ENCODE peak calls at places on chromosomes 11 and 22, in eight cellular contexts. One of them, this sample, is unnamed.
A peak's percentile ranks its signal among the peaks of the same experiment; 100 is the strongest.

GRCh38 chr11:68374531-68374930 is 62.1 kb downstream of the LRP5 start:
- DNase-seq in amygdala: no peak
- DNase-seq in memory B cell: no peak
- DNase-seq in NCI-H1694 treated with DMSO at 0.1 percent for 48 hours: no peak
- DNase-seq in GM23248: peak; percentile 16
- DNase-seq in HTR-8/SVneo: no peak
- DNase-seq in CD4-positive, alpha-beta T cell: no peak
- DNase-seq in WERI-Rb-1: peak; percentile 23
- DNase-seq in this sample: peak; percentile 34

GRCh38 chr11:70813651-70814050 is 415.3 kb downstream of the CTTN start:
- DNase-seq in amygdala: no peak
- DNase-seq in memory B cell: no peak
- DNase-seq in NCI-H1694 treated with DMSO at 0.1 percent for 48 hours: no peak
- DNase-seq in GM23248: no peak
- DNase-seq in HTR-8/SVneo: no peak
- DNase-seq in CD4-positive, alpha-beta T cell: no peak
- DNase-seq in WERI-Rb-1: no peak
- DNase-seq in this sample: no peak

GRCh38 chr11:70734911-70735310 is 336.6 kb downstream of the CTTN start:
- DNase-seq in amygdala: no peak
- DNase-seq in memory B cell: no peak
- DNase-seq in NCI-H1694 treated with DMSO at 0.1 percent for 48 hours: no peak
- DNase-seq in GM23248: no peak
- DNase-seq in HTR-8/SVneo: no peak
- DNase-seq in CD4-positive, alpha-beta T cell: no peak
- DNase-seq in WERI-Rb-1: no peak
- DNase-seq in this sample: no peak

GRCh38 chr22:50169774-50170341 is 673 bp upstream of the PANX2 start:
- DNase-seq in amygdala: no peak
- DNase-seq in memory B cell: no peak
- DNase-seq in NCI-H1694 treated with DMSO at 0.1 percent for 48 hours: no peak
- DNase-seq in GM23248: peak; percentile 52
- DNase-seq in HTR-8/SVneo: no peak
- DNase-seq in CD4-positive, alpha-beta T cell: no peak
- DNase-seq in WERI-Rb-1: no peak
- DNase-seq in this sample: no peak

GRCh38 chr22:50228366-50228765 is 16.5 kb downstream of the TUBGCP6 start:
- DNase-seq in amygdala: no peak
- DNase-seq in memory B cell: no peak
- DNase-seq in NCI-H1694 treated with DMSO at 0.1 percent for 48 hours: no peak
- DNase-seq in GM23248: no peak
- DNase-seq in HTR-8/SVneo: no peak
- DNase-seq in CD4-positive, alpha-beta T cell: no peak
- DNase-seq in WERI-Rb-1: no peak
- DNase-seq in this sample: no peak

GRCh38 chr11:42631223-42631843 is 680.5 kb upstream of the API5 start:
- DNase-seq in amygdala: peak; percentile 2
- DNase-seq in memory B cell: no peak
- DNase-seq in NCI-H1694 treated with DMSO at 0.1 percent for 48 hours: peak; percentile 1
- DNase-seq in GM23248: peak; percentile 21
- DNase-seq in HTR-8/SVneo: no peak
- DNase-seq in CD4-positive, alpha-beta T cell: no peak
- DNase-seq in WERI-Rb-1: peak; percentile 6
- DNase-seq in this sample: no peak

GRCh38 chr11:11661356-11662040 is 39.7 kb upstream of the GALNT18 start:
- DNase-seq in amygdala: no peak
- DNase-seq in memory B cell: no peak
- DNase-seq in NCI-H1694 treated with DMSO at 0.1 percent for 48 hours: peak; percentile 21
- DNase-seq in GM23248: no peak
- DNase-seq in HTR-8/SVneo: no peak
- DNase-seq in CD4-positive, alpha-beta T cell: no peak
- DNase-seq in WERI-Rb-1: peak; percentile 44
- DNase-seq in this sample: no peak

GRCh38 chr22:18927020-18927419 is 9.1 kb downstream of the PRODH start:
- DNase-seq in amygdala: no peak
- DNase-seq in memory B cell: no peak
- DNase-seq in NCI-H1694 treated with DMSO at 0.1 percent for 48 hours: no peak
- DNase-seq in GM23248: no peak
- DNase-seq in HTR-8/SVneo: no peak
- DNase-seq in CD4-positive, alpha-beta T cell: no peak
- DNase-seq in WERI-Rb-1: no peak
- DNase-seq in this sample: no peak

GRCh38 chr11:105368711-105369110 is 229.1 kb upstream of the CARD18 start:
- DNase-seq in amygdala: no peak
- DNase-seq in memory B cell: no peak
- DNase-seq in NCI-H1694 treated with DMSO at 0.1 percent for 48 hours: no peak
- DNase-seq in GM23248: no peak
- DNase-seq in HTR-8/SVneo: no peak
- DNase-seq in CD4-positive, alpha-beta T cell: no peak
- DNase-seq in WERI-Rb-1: no peak
- DNase-seq in this sample: no peak

GRCh38 chr11:119694334-119694733 is 34.7 kb downstream of the NECTIN1 start:
- DNase-seq in amygdala: no peak
- DNase-seq in memory B cell: no peak
- DNase-seq in NCI-H1694 treated with DMSO at 0.1 percent for 48 hours: no peak
- DNase-seq in GM23248: no peak
- DNase-seq in HTR-8/SVneo: no peak
- DNase-seq in CD4-positive, alpha-beta T cell: no peak
- DNase-seq in WERI-Rb-1: peak; percentile 39
- DNase-seq in this sample: no peak

GRCh38 chr11:116224154-116224888 is 548.5 kb downstream of the BUD13 start:
- DNase-seq in amygdala: no peak
- DNase-seq in memory B cell: peak; percentile 15
- DNase-seq in NCI-H1694 treated with DMSO at 0.1 percent for 48 hours: no peak
- DNase-seq in GM23248: peak; percentile 55
- DNase-seq in HTR-8/SVneo: peak; percentile 25
- DNase-seq in CD4-positive, alpha-beta T cell: no peak
- DNase-seq in WERI-Rb-1: peak; percentile 69
- DNase-seq in this sample: peak; percentile 34

GRCh38 chr11:129021295-129021694 is 78.6 kb upstream of the TP53AIP1 start:
- DNase-seq in amygdala: no peak
- DNase-seq in memory B cell: no peak
- DNase-seq in NCI-H1694 treated with DMSO at 0.1 percent for 48 hours: no peak
- DNase-seq in GM23248: peak; percentile 25
- DNase-seq in HTR-8/SVneo: no peak
- DNase-seq in CD4-positive, alpha-beta T cell: no peak
- DNase-seq in WERI-Rb-1: no peak
- DNase-seq in this sample: no peak

GRCh38 chr22:46443850-46444389 is 93.5 kb downstream of the CELSR1 start:
- DNase-seq in amygdala: no peak
- DNase-seq in memory B cell: no peak
- DNase-seq in NCI-H1694 treated with DMSO at 0.1 percent for 48 hours: no peak
- DNase-seq in GM23248: no peak
- DNase-seq in HTR-8/SVneo: no peak
- DNase-seq in CD4-positive, alpha-beta T cell: no peak
- DNase-seq in WERI-Rb-1: no peak
- DNase-seq in this sample: no peak

GRCh38 chr11:94175545-94175944 is 46.9 kb downstream of the PANX1 start:
- DNase-seq in amygdala: no peak
- DNase-seq in memory B cell: no peak
- DNase-seq in NCI-H1694 treated with DMSO at 0.1 percent for 48 hours: no peak
- DNase-seq in GM23248: peak; percentile 96
- DNase-seq in HTR-8/SVneo: no peak
- DNase-seq in CD4-positive, alpha-beta T cell: no peak
- DNase-seq in WERI-Rb-1: no peak
- DNase-seq in this sample: peak; percentile 41

GRCh38 chr22:18031670-18032454 is 7.5 kb upstream of the MICAL3 start:
- DNase-seq in amygdala: no peak
- DNase-seq in memory B cell: no peak
- DNase-seq in NCI-H1694 treated with DMSO at 0.1 percent for 48 hours: no peak
- DNase-seq in GM23248: peak; percentile 98
- DNase-seq in HTR-8/SVneo: peak; percentile 81
- DNase-seq in CD4-positive, alpha-beta T cell: no peak
- DNase-seq in WERI-Rb-1: no peak
- DNase-seq in this sample: peak; percentile 83

GRCh38 chr11:110374921-110375320 is 54.8 kb upstream of the FDX1 start:
- DNase-seq in amygdala: no peak
- DNase-seq in memory B cell: no peak
- DNase-seq in NCI-H1694 treated with DMSO at 0.1 percent for 48 hours: no peak
- DNase-seq in GM23248: peak; percentile 23
- DNase-seq in HTR-8/SVneo: no peak
- DNase-seq in CD4-positive, alpha-beta T cell: no peak
- DNase-seq in WERI-Rb-1: peak; percentile 18
- DNase-seq in this sample: no peak

GRCh38 chr11:111555255-111555654 is 14.7 kb downstream of the LAYN start:
- DNase-seq in amygdala: no peak
- DNase-seq in memory B cell: no peak
- DNase-seq in NCI-H1694 treated with DMSO at 0.1 percent for 48 hours: no peak
- DNase-seq in GM23248: peak; percentile 77
- DNase-seq in HTR-8/SVneo: no peak
- DNase-seq in CD4-positive, alpha-beta T cell: no peak
- DNase-seq in WERI-Rb-1: no peak
- DNase-seq in this sample: no peak

GRCh38 chr11:128929991-128930390 is 12.7 kb downstream of the TP53AIP1 start:
- DNase-seq in amygdala: no peak
- DNase-seq in memory B cell: no peak
- DNase-seq in NCI-H1694 treated with DMSO at 0.1 percent for 48 hours: no peak
- DNase-seq in GM23248: peak; percentile 38
- DNase-seq in HTR-8/SVneo: peak; percentile 15
- DNase-seq in CD4-positive, alpha-beta T cell: no peak
- DNase-seq in WERI-Rb-1: no peak
- DNase-seq in this sample: no peak

GRCh38 chr11:12380565-12381325 is 3.4 kb downstream of the PARVA start:
- DNase-seq in amygdala: no peak
- DNase-seq in memory B cell: no peak
- DNase-seq in NCI-H1694 treated with DMSO at 0.1 percent for 48 hours: peak; percentile 32
- DNase-seq in GM23248: no peak
- DNase-seq in HTR-8/SVneo: no peak
- DNase-seq in CD4-positive, alpha-beta T cell: no peak
- DNase-seq in WERI-Rb-1: no peak
- DNase-seq in this sample: no peak

GRCh38 chr11:14414470-14415461 is 55.8 kb upstream of the RRAS2 start:
- DNase-seq in amygdala: no peak
- DNase-seq in memory B cell: no peak
- DNase-seq in NCI-H1694 treated with DMSO at 0.1 percent for 48 hours: no peak
- DNase-seq in GM23248: peak; percentile 49
- DNase-seq in HTR-8/SVneo: no peak
- DNase-seq in CD4-positive, alpha-beta T cell: peak; percentile 47
- DNase-seq in WERI-Rb-1: no peak
- DNase-seq in this sample: no peak

GRCh38 chr11:46210133-46210636 is 67.3 kb upstream of the CREB3L1 start:
- DNase-seq in amygdala: no peak
- DNase-seq in memory B cell: no peak
- DNase-seq in NCI-H1694 treated with DMSO at 0.1 percent for 48 hours: no peak
- DNase-seq in GM23248: peak; percentile 95
- DNase-seq in HTR-8/SVneo: peak; percentile 32
- DNase-seq in CD4-positive, alpha-beta T cell: no peak
- DNase-seq in WERI-Rb-1: no peak
- DNase-seq in this sample: peak; percentile 55

GRCh38 chr11:17475666-17476316 is 854 bp downstream of the ABCC8 start:
- DNase-seq in amygdala: no peak
- DNase-seq in memory B cell: no peak
- DNase-seq in NCI-H1694 treated with DMSO at 0.1 percent for 48 hours: no peak
- DNase-seq in GM23248: no peak
- DNase-seq in HTR-8/SVneo: no peak
- DNase-seq in CD4-positive, alpha-beta T cell: no peak
- DNase-seq in WERI-Rb-1: peak; percentile 45
- DNase-seq in this sample: no peak

GRCh38 chr22:28711820-28712777 is 29.5 kb downstream of the CHEK2 start:
- DNase-seq in amygdala: no peak
- DNase-seq in memory B cell: no peak
- DNase-seq in NCI-H1694 treated with DMSO at 0.1 percent for 48 hours: no peak
- DNase-seq in GM23248: peak; percentile 95
- DNase-seq in HTR-8/SVneo: peak; percentile 64
- DNase-seq in CD4-positive, alpha-beta T cell: no peak
- DNase-seq in WERI-Rb-1: no peak
- DNase-seq in this sample: peak; percentile 74

GRCh38 chr11:77058900-77059299 is 7.9 kb upstream of the CAPN5 start:
- DNase-seq in amygdala: no peak
- DNase-seq in memory B cell: no peak
- DNase-seq in NCI-H1694 treated with DMSO at 0.1 percent for 48 hours: no peak
- DNase-seq in GM23248: no peak
- DNase-seq in HTR-8/SVneo: no peak
- DNase-seq in CD4-positive, alpha-beta T cell: no peak
- DNase-seq in WERI-Rb-1: no peak
- DNase-seq in this sample: no peak

GRCh38 chr22:25841775-25842174 is 99.8 kb downstream of the MYO18B start:
- DNase-seq in amygdala: no peak
- DNase-seq in memory B cell: no peak
- DNase-seq in NCI-H1694 treated with DMSO at 0.1 percent for 48 hours: no peak
- DNase-seq in GM23248: no peak
- DNase-seq in HTR-8/SVneo: no peak
- DNase-seq in CD4-positive, alpha-beta T cell: no peak
- DNase-seq in WERI-Rb-1: no peak
- DNase-seq in this sample: no peak

GRCh38 chr11:27933992-27934829 is 173.7 kb downstream of the KIF18A start:
- DNase-seq in amygdala: no peak
- DNase-seq in memory B cell: no peak
- DNase-seq in NCI-H1694 treated with DMSO at 0.1 percent for 48 hours: no peak
- DNase-seq in GM23248: peak; percentile 96
- DNase-seq in HTR-8/SVneo: peak; percentile 68
- DNase-seq in CD4-positive, alpha-beta T cell: no peak
- DNase-seq in WERI-Rb-1: no peak
- DNase-seq in this sample: peak; percentile 49

GRCh38 chr11:22875869-22876473 is 15.7 kb upstream of the CCDC179 start:
- DNase-seq in amygdala: peak; percentile 1
- DNase-seq in memory B cell: peak; percentile 50
- DNase-seq in NCI-H1694 treated with DMSO at 0.1 percent for 48 hours: peak; percentile 78
- DNase-seq in GM23248: peak; percentile 94
- DNase-seq in HTR-8/SVneo: peak; percentile 60
- DNase-seq in CD4-positive, alpha-beta T cell: peak; percentile 21
- DNase-seq in WERI-Rb-1: peak; percentile 66
- DNase-seq in this sample: peak; percentile 9

GRCh38 chr11:77508031-77508430 is 34.1 kb upstream of the PAK1 start:
- DNase-seq in amygdala: no peak
- DNase-seq in memory B cell: no peak
- DNase-seq in NCI-H1694 treated with DMSO at 0.1 percent for 48 hours: no peak
- DNase-seq in GM23248: peak; percentile 7
- DNase-seq in HTR-8/SVneo: no peak
- DNase-seq in CD4-positive, alpha-beta T cell: no peak
- DNase-seq in WERI-Rb-1: no peak
- DNase-seq in this sample: no peak

GRCh38 chr11:35404397-35404775 is 15.0 kb downstream of the SLC1A2 start:
- DNase-seq in amygdala: no peak
- DNase-seq in memory B cell: no peak
- DNase-seq in NCI-H1694 treated with DMSO at 0.1 percent for 48 hours: no peak
- DNase-seq in GM23248: peak; percentile 68
- DNase-seq in HTR-8/SVneo: peak; percentile 28
- DNase-seq in CD4-positive, alpha-beta T cell: no peak
- DNase-seq in WERI-Rb-1: peak; percentile 68
- DNase-seq in this sample: no peak

GRCh38 chr11:8732276-8732675 is 49.7 kb downstream of the RPL27A start:
- DNase-seq in amygdala: no peak
- DNase-seq in memory B cell: peak; percentile 26
- DNase-seq in NCI-H1694 treated with DMSO at 0.1 percent for 48 hours: no peak
- DNase-seq in GM23248: peak; percentile 15
- DNase-seq in HTR-8/SVneo: no peak
- DNase-seq in CD4-positive, alpha-beta T cell: no peak
- DNase-seq in WERI-Rb-1: no peak
- DNase-seq in this sample: no peak

GRCh38 chr11:43905788-43906187 is 25.2 kb downstream of the ALKBH3 start:
- DNase-seq in amygdala: no peak
- DNase-seq in memory B cell: no peak
- DNase-seq in NCI-H1694 treated with DMSO at 0.1 percent for 48 hours: peak; percentile 49
- DNase-seq in GM23248: peak; percentile 34
- DNase-seq in HTR-8/SVneo: no peak
- DNase-seq in CD4-positive, alpha-beta T cell: no peak
- DNase-seq in WERI-Rb-1: no peak
- DNase-seq in this sample: no peak

GRCh38 chr22:20128902-20129746 is 2.5 kb upstream of the ZDHHC8 start:
- DNase-seq in amygdala: no peak
- DNase-seq in memory B cell: no peak
- DNase-seq in NCI-H1694 treated with DMSO at 0.1 percent for 48 hours: no peak
- DNase-seq in GM23248: peak; percentile 62
- DNase-seq in HTR-8/SVneo: no peak
- DNase-seq in CD4-positive, alpha-beta T cell: peak; percentile 49
- DNase-seq in WERI-Rb-1: peak; percentile 68
- DNase-seq in this sample: peak; percentile 61

GRCh38 chr11:57116654-57117053 is 65.1 kb upstream of the LRRC55 start:
- DNase-seq in amygdala: no peak
- DNase-seq in memory B cell: no peak
- DNase-seq in NCI-H1694 treated with DMSO at 0.1 percent for 48 hours: peak; percentile 2
- DNase-seq in GM23248: peak; percentile 64
- DNase-seq in HTR-8/SVneo: peak; percentile 7
- DNase-seq in CD4-positive, alpha-beta T cell: no peak
- DNase-seq in WERI-Rb-1: peak; percentile 46
- DNase-seq in this sample: peak; percentile 12

GRCh38 chr22:40965936-40966557 is 14.9 kb downstream of the RBX1 start:
- DNase-seq in amygdala: no peak
- DNase-seq in memory B cell: no peak
- DNase-seq in NCI-H1694 treated with DMSO at 0.1 percent for 48 hours: no peak
- DNase-seq in GM23248: no peak
- DNase-seq in HTR-8/SVneo: no peak
- DNase-seq in CD4-positive, alpha-beta T cell: no peak
- DNase-seq in WERI-Rb-1: no peak
- DNase-seq in this sample: no peak